ENCODE peak calls at places on chromosome 16, in ten cellular contexts. I, E, K, X, P, T, M, J, Y and H are unnamed samples.
A peak's percentile ranks its signal among the peaks of the same experiment; 100 is the strongest.

GRCh38 chr16:56722200-56722842 is 7.6 kb upstream of the NUP93 start:
- DNase-seq in Y (no peak), X (no peak), K (no peak), I (no peak), E (no peak), M (no peak), P (no peak), T (no peak), J (no peak), H (no peak)

GRCh38 chr16:22775220-22775912 is 38.6 kb upstream of the HS3ST2 start:
- DNase-seq in M (no peak), K (no peak), J (no peak), E (no peak), Y (no peak), X (no peak), I (no peak), T (no peak), P (no peak), H (no peak)

GRCh38 chr16:88597856-88598491 is 27.8 kb downstream of the ZC3H18 start:
- DNase-seq in X (no peak), E (no peak), M (no peak), P (no peak), J (no peak), I (no peak), Y (no peak), T (no peak), K (no peak), H (no peak)

GRCh38 chr16:27529962-27530361 is 19.8 kb downstream of the GTF3C1 start:
- DNase-seq in T (no peak), E (no peak), M (peak; percentile 76), Y (no peak), J (peak; percentile 21), X (peak; percentile 20), K (no peak), I (no peak), P (peak; percentile 45), H (no peak)

GRCh38 chr16:69711115-69711740 is 15.1 kb downstream of the NQO1 start:
- DNase-seq in J (peak; percentile 98), I (peak; percentile 65), P (peak; percentile 76), K (peak; percentile 85), E (peak; percentile 59), X (peak; percentile 97), M (peak; percentile 95), T (peak; percentile 91), Y (no peak), H (no peak)

GRCh38 chr16:13923703-13924298 is 3.8 kb downstream of the ERCC4 start:
- DNase-seq in T (no peak), Y (peak; percentile 20), M (peak; percentile 81), E (no peak), I (no peak), J (peak; percentile 66), K (no peak), X (peak; percentile 65), P (peak; percentile 69), H (no peak)

GRCh38 chr16:31476305-31477219 is 4.6 kb downstream of the TGFB1I1 start:
- DNase-seq in K (peak; percentile 93), I (no peak), Y (no peak), J (no peak), X (no peak), T (peak; percentile 54), M (no peak), P (no peak), E (no peak), H (peak; percentile 44)

GRCh38 chr16:30585022-30585399 is 486 bp downstream of the ZNF785 start:
- DNase-seq in I (no peak), E (no peak), Y (no peak), P (peak; percentile 4), M (peak; percentile 12), T (no peak), K (no peak), J (peak; percentile 11), X (peak; percentile 26), H (no peak)

GRCh38 chr16:7278636-7279035 is 54.0 kb upstream of the RBFOX1 start:
- DNase-seq in I (no peak), Y (no peak), P (no peak), E (no peak), X (no peak), J (no peak), T (no peak), M (no peak), K (no peak), H (no peak)

GRCh38 chr16:7268182-7268581 is 64.5 kb upstream of the RBFOX1 start:
- DNase-seq in E (no peak), Y (no peak), M (peak; percentile 1), I (no peak), X (peak; percentile 1), K (no peak), J (peak; percentile 2), T (no peak), P (peak; percentile 7), H (no peak)

GRCh38 chr16:7270823-7271222 is 61.8 kb upstream of the RBFOX1 start:
- DNase-seq in Y (no peak), J (peak; percentile 7), I (no peak), E (no peak), P (no peak), K (no peak), X (no peak), T (no peak), M (no peak), H (no peak)

GRCh38 chr16:7270006-7270405 is 62.6 kb upstream of the RBFOX1 start:
- DNase-seq in E (no peak), J (no peak), K (no peak), Y (no peak), P (no peak), I (no peak), M (no peak), X (no peak), T (no peak), H (no peak)

GRCh38 chr16:7272567-7273158 is 60.0 kb upstream of the RBFOX1 start:
- DNase-seq in Y (no peak), M (no peak), J (no peak), P (no peak), K (no peak), I (no peak), X (no peak), E (no peak), T (no peak), H (no peak)
- H3K4me3 ChIP-seq in Y (no peak overlapping the region), M (no peak overlapping the region), J (no peak overlapping the region), P (no peak overlapping the region), K (no peak overlapping the region), I (no peak overlapping the region), X (no peak overlapping the region), E (no peak overlapping the region), T (no peak overlapping the region), H (no peak overlapping the region)

GRCh38 chr16:62190426-62190825 is 154.2 kb upstream of the CDH8 start:
- DNase-seq in M (no peak), I (no peak), Y (no peak), K (no peak), T (no peak), X (peak; percentile 53), J (peak; percentile 32), E (no peak), P (peak; percentile 33), H (no peak)
- TF ChIP-seq CTCF in M (no peak), I (no peak), Y (peak; percentile 29), K (no peak), T (no peak), X (peak; percentile 84), J (peak; percentile 51), E (peak; percentile 42), P (peak; percentile 54), H (no peak)

GRCh38 chr16:72910875-72911274 is 137.1 kb downstream of the ZFHX3 start:
- DNase-seq in X (no peak), J (no peak), Y (no peak), T (no peak), M (no peak), I (no peak), E (no peak), K (no peak), P (no peak), H (no peak)

GRCh38 chr16:72905581-72905980 is 142.3 kb downstream of the ZFHX3 start:
- DNase-seq in P (peak; percentile 62), I (no peak), X (peak; percentile 71), J (peak; percentile 64), T (no peak), E (no peak), K (no peak), M (peak; percentile 63), Y (no peak), H (no peak)

GRCh38 chr16:72910371-72910770 is 137.6 kb downstream of the ZFHX3 start:
- DNase-seq in T (no peak), E (no peak), X (no peak), K (no peak), P (no peak), I (no peak), M (no peak), J (no peak), Y (no peak), H (no peak)

GRCh38 chr16:72908362-72908838 is 139.5 kb downstream of the ZFHX3 start:
- DNase-seq in K (no peak), I (no peak), M (no peak), J (no peak), T (no peak), Y (no peak), X (peak; percentile 16), E (no peak), P (peak; percentile 53), H (no peak)

DNA sequence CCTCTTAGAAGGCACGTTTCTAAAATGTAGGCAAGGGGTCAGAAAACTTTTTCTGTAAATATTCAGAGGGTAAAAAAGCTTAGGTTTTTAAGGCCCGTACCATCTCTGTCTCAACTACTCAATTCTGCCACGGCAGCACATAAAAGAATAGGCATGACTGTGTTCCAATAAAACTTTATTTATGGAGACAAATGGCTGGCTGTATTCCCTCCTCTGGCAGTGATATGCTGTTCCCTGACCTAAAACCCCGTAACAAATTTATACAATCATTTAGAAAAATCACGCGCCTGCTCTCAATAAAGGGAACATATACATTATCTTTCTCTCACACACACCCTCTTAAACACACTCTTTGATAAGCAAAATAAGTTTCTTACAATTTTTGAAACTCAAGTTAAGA is 138.7 kb downstream of the ZFHX3 start:
- DNase-seq in X (no peak), T (no peak), P (no peak), E (peak; percentile 53), Y (no peak), K (no peak), M (no peak), I (no peak), J (no peak), H (no peak)
- H3K4me3 ChIP-seq in X (no peak overlapping the region), T (no peak overlapping the region), P (no peak overlapping the region), E (no peak overlapping the region), Y (no peak overlapping the region), K (no peak overlapping the region), M (no peak overlapping the region), I (no peak overlapping the region), J (no peak overlapping the region), H (no peak overlapping the region)

GRCh38 chr16:50316102-50316847 is 49.9 kb downstream of the ADCY7 start:
- DNase-seq in J (no peak), X (peak; percentile 42), Y (no peak), K (no peak), M (no peak), P (no peak), E (no peak), I (no peak), T (no peak), H (no peak)

GRCh38 chr16:50314665-50315064 is 48.3 kb downstream of the ADCY7 start:
- DNase-seq in Y (no peak), J (no peak), I (no peak), K (no peak), T (no peak), E (no peak), P (no peak), M (no peak), X (no peak), H (no peak)

GRCh38 chr16:50316848-50317630 is 50.7 kb downstream of the ADCY7 start:
- DNase-seq in M (no peak), E (no peak), I (no peak), J (no peak), Y (no peak), P (no peak), T (no peak), X (no peak), K (no peak), H (no peak)

GRCh38 chr16:50313596-50314483 is 47.5 kb downstream of the ADCY7 start:
- DNase-seq in Y (no peak), P (no peak), K (peak; percentile 25), X (peak; percentile 41), J (no peak), I (no peak), T (no peak), E (no peak), M (peak; percentile 76), H (no peak)

DNA sequence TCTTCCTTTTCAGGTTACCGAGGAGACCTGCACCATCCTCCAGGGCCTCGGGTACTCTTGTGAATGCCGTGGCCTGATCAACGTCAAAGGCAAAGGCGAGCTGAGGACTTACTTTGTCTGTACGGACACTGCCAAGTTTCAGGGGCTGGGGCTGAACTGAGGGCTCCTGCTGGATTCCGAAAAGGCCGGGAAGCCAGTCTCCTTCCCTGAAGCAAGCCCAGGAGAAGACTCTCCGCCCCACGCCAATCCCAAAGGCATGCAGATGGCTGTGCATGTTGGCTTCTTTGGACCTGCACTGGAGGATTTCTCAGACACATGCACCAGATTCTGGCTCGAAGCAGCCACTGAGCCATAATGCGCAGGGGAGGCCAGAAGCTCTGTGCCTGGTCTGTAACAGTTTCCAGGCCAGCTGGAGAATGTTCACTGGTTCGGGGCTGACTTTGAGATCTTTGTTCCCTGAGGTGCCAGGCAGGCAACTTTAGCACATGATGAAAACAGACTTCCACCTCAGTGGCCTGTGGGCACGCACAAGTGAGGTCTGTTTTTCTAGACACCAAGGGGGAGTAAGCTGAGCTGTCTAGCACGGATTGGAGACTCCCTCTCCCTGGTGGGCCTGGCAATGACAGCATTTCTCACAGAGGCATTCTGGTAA is 49.1 kb downstream of the ADCY7 start:
- DNase-seq in E (no peak), I (no peak), J (no peak), T (no peak), Y (no peak), X (no peak), P (no peak), K (no peak), M (no peak), H (no peak)
- TF ChIP-seq CTCF in E (no peak), I (no peak), J (no peak), T (no peak), Y (no peak), X (no peak), P (no peak), K (no peak), M (no peak), H (no peak)